ENCODE peak calls at places on chromosomes 12 and 14, in nine cellular contexts. I, Y, A, E, J, H, C, L and W are unnamed samples.

GRCh38 chr14:100281286-100282082 is 24.8 kb downstream of the SLC25A29 start:
- DNase-seq in I (no peak), Y (no peak), A (no peak), E (no peak), J (no peak), H (no peak), C (no peak), L (no peak), W (no peak)

GRCh38 chr12:49537231-49537708 is 1.6 kb upstream of the KCNH3 start:
- DNase-seq in I (no peak), Y (no peak), A (no peak), E (no peak), J (no peak), H (no peak), C (no peak), L (no peak), W (no peak)

GRCh38 chr14:53842938-53843337 is 113.7 kb downstream of the BMP4 start:
- DNase-seq in I (no peak), Y (no peak), A (no peak), E (peak), J (no peak), H (no peak), C (no peak), L (no peak), W (no peak)

GRCh38 chr14:20247651-20248246 is 8.7 kb downstream of the OR11H4 start:
- DNase-seq in I (no peak), Y (no peak), A (no peak), E (peak), J (no peak), H (no peak), C (no peak), L (no peak), W (no peak)

GRCh38 chr12:56801661-56802622 is 38.8 kb downstream of the HSD17B6 start:
- DNase-seq in I (no peak), Y (no peak), A (no peak), E (no peak), J (no peak), H (no peak), C (no peak), L (no peak), W (no peak)

GRCh38 chr14:61511558-61511924 is 183.8 kb upstream of the HIF1A start:
- DNase-seq in I (no peak), Y (no peak), A (no peak), E (no peak), J (peak), H (no peak), C (no peak), L (no peak), W (no peak)

GRCh38 chr12:84056-84455 is 17.5 kb downstream of the IQSEC3 start:
- DNase-seq in I (peak), Y (no peak), A (no peak), E (no peak), J (no peak), H (no peak), C (no peak), L (no peak), W (no peak)

GRCh38 chr14:78029471-78030372 is 140.5 kb upstream of the NRXN3 start:
- DNase-seq in I (no peak), Y (no peak), A (no peak), E (no peak), J (no peak), H (no peak), C (no peak), L (no peak), W (no peak)

GRCh38 chr14:94411638-94412037 is 23.2 kb upstream of the SERPINA1 start:
- DNase-seq in I (no peak), Y (no peak), A (no peak), E (peak), J (no peak), H (no peak), C (no peak), L (no peak), W (no peak)

GRCh38 chr14:100172811-100173210 is 13.4 kb upstream of the DEGS2 start:
- DNase-seq in I (no peak), Y (no peak), A (no peak), E (no peak), J (no peak), H (no peak), C (no peak), L (no peak), W (no peak)

GRCh38 chr14:77133718-77134338 is 7.8 kb downstream of the ZDHHC22 start:
- DNase-seq in I (no peak), Y (no peak), A (peak), E (peak), J (no peak), H (no peak), C (peak), L (peak), W (peak)

GRCh38 chr12:80679346-80680131 is 27.9 kb upstream of the MYF6 start:
- DNase-seq in I (no peak), Y (no peak), A (no peak), E (no peak), J (no peak), H (no peak), C (no peak), L (no peak), W (no peak)

GRCh38 chr12:23631991-23632390 is 317.5 kb downstream of the SOX5 start:
- DNase-seq in I (no peak), Y (no peak), A (no peak), E (no peak), J (no peak), H (no peak), C (no peak), L (no peak), W (no peak)

GRCh38 chr14:61266436-61267220 is 14.5 kb downstream of the TMEM30B start:
- DNase-seq in I (no peak), Y (no peak), A (no peak), E (no peak), J (no peak), H (no peak), C (no peak), L (no peak), W (no peak)

GRCh38 chr12:11876301-11876700 is 194.4 kb upstream of the BCL2L14 start:
- DNase-seq in I (no peak), Y (no peak), A (no peak), E (no peak), J (no peak), H (no peak), C (no peak), L (no peak), W (no peak)

GRCh38 chr14:59631237-59631636 is 54.6 kb upstream of the CCDC175 start:
- DNase-seq in I (peak), Y (no peak), A (no peak), E (peak), J (no peak), H (no peak), C (no peak), L (no peak), W (no peak)

GRCh38 chr12:92369643-92370042 is 224.0 kb upstream of the BTG1 start:
- DNase-seq in I (no peak), Y (no peak), A (no peak), E (no peak), J (no peak), H (no peak), C (no peak), L (peak), W (no peak)

GRCh38 chr12:92079054-92079385 is 66.6 kb downstream of the BTG1 start:
- DNase-seq in I (no peak), Y (no peak), A (no peak), E (no peak), J (no peak), H (no peak), C (no peak), L (no peak), W (no peak)

GRCh38 chr12:12788131-12788530 is 2.7 kb downstream of the APOLD1 start:
- DNase-seq in I (no peak), Y (no peak), A (no peak), E (no peak), J (no peak), H (no peak), C (no peak), L (no peak), W (no peak)

GRCh38 chr12:116662612-116663144 is 75.2 kb downstream of the SPRING1 start:
- DNase-seq in I (no peak), Y (no peak), A (peak), E (peak), J (no peak), H (no peak), C (no peak), L (no peak), W (no peak)

GRCh38 chr12:6434205-6435180 is 10.3 kb upstream of the CD27 start:
- DNase-seq in I (no peak), Y (peak), A (no peak), E (no peak), J (no peak), H (no peak), C (no peak), L (no peak), W (no peak)

GRCh38 chr14:22888662-22889061 is 5.6 kb downstream of the REM2 start:
- DNase-seq in I (no peak), Y (no peak), A (no peak), E (no peak), J (no peak), H (no peak), C (no peak), L (no peak), W (no peak)

GRCh38 chr12:107125833-107126232 is 32.5 kb upstream of the CRY1 start:
- DNase-seq in I (peak), Y (no peak), A (no peak), E (no peak), J (no peak), H (no peak), C (no peak), L (no peak), W (no peak)

GRCh38 chr12:160858-161257 is 53.1 kb downstream of the SLC6A12 start:
- DNase-seq in I (no peak), Y (no peak), A (no peak), E (no peak), J (no peak), H (no peak), C (no peak), L (no peak), W (no peak)

GRCh38 chr14:72401632-72402428 is 469.6 kb downstream of the RGS6 start:
- DNase-seq in I (no peak), Y (no peak), A (no peak), E (no peak), J (no peak), H (no peak), C (no peak), L (no peak), W (no peak)

GRCh38 chr14:91090733-91091132 is 23.1 kb upstream of the DGLUCY start:
- DNase-seq in I (no peak), Y (no peak), A (no peak), E (no peak), J (no peak), H (no peak), C (no peak), L (no peak), W (no peak)

GRCh38 chr12:72282721-72283120 is 10.6 kb downstream of the TRHDE start:
- DNase-seq in I (no peak), Y (no peak), A (no peak), E (no peak), J (no peak), H (no peak), C (no peak), L (no peak), W (no peak)

GRCh38 chr12:53324113-53324778 is 2.8 kb upstream of the AAAS start:
- DNase-seq in I (no peak), Y (no peak), A (peak), E (no peak), J (no peak), H (no peak), C (no peak), L (no peak), W (peak)